ENCODE peak calls at places on chromosomes 5 and 9, in four cellular contexts. B is psoas muscle, T is brain microvascular endothelial cell, K is mucosa of descending colon. R is an unnamed sample.

GRCh38 chr9:127990539-127990938 is 9.8 kb upstream of the EEIG1 start:
- DNase-seq in T (no peak), K (no peak), B (no peak), R (no peak)

GRCh38 chr5:2686296-2686695 is 65.2 kb downstream of the IRX2 start:
- DNase-seq in K (no peak), T (no peak), B (no peak), R (no peak)

GRCh38 chr9:79134654-79135053 is 437.1 kb upstream of the TLE4 start:
- DNase-seq in K (no peak), B (no peak), T (peak), R (no peak)

GRCh38 chr9:134738869-134739659 is 97.5 kb downstream of the COL5A1 start:
- DNase-seq in T (peak), B (peak), K (no peak), R (peak)

GRCh38 chr5:115452083-115452482 is 92.5 kb downstream of the FEM1C start:
- DNase-seq in K (no peak), B (no peak), T (no peak), R (no peak)

GRCh38 chr5:37568893-37569292 is 189.8 kb downstream of the WDR70 start:
- DNase-seq in T (no peak), B (no peak), K (no peak), R (no peak)

GRCh38 chr9:35789541-35789940 is 1.9 kb upstream of the NPR2 start:
- DNase-seq in B (no peak), K (no peak), T (no peak), R (no peak)

GRCh38 chr5:10301842-10302610 is 5.7 kb downstream of the CMBL start:
- DNase-seq in B (peak), T (no peak), K (peak), R (no peak)

GRCh38 chr9:16060457-16061129 is 507.8 kb downstream of the CCDC171 start:
- DNase-seq in T (no peak), K (no peak), B (no peak), R (no peak)

GRCh38 chr5:124849774-124850173 is 103.3 kb upstream of the ZNF608 start:
- DNase-seq in B (no peak), T (no peak), K (no peak), R (no peak)

GRCh38 chr5:175590471-175590881 is 67.4 kb upstream of the HRH2 start:
- DNase-seq in B (no peak), T (peak), K (no peak), R (no peak)

GRCh38 chr5:74149395-74149794 is 491.1 kb downstream of the ENC1 start:
- DNase-seq in T (peak), K (no peak), B (no peak), R (no peak)

GRCh38 chr5:131064669-131065371 is 100.2 kb downstream of the HINT1 start:
- DNase-seq in K (no peak), B (no peak), T (no peak), R (no peak)

GRCh38 chr9:123927625-123928308 is 2.2 kb downstream of the DENND1A start:
- DNase-seq in T (no peak), K (no peak), B (peak), R (no peak)

GRCh38 chr5:73748510-73749410 is 122.8 kb downstream of the ARHGEF28 start:
- DNase-seq in B (peak), T (peak), K (no peak), R (peak)

GRCh38 chr5:150400020-150400326 is 12.7 kb downstream of the CD74 start:
- DNase-seq in K (no peak), T (no peak), B (no peak), R (no peak)

GRCh38 chr5:148145916-148146315 is 22.4 kb upstream of the SPINK14 start:
- DNase-seq in B (no peak), T (no peak), K (no peak), R (no peak)

GRCh38 chr9:87336914-87337333 is 160.7 kb upstream of the DAPK1 start:
- DNase-seq in K (no peak), B (no peak), T (peak), R (peak)

GRCh38 chr5:16736158-16736994 is 119.6 kb upstream of the RETREG1 start:
- DNase-seq in B (no peak), K (no peak), T (peak), R (no peak)

DNA sequence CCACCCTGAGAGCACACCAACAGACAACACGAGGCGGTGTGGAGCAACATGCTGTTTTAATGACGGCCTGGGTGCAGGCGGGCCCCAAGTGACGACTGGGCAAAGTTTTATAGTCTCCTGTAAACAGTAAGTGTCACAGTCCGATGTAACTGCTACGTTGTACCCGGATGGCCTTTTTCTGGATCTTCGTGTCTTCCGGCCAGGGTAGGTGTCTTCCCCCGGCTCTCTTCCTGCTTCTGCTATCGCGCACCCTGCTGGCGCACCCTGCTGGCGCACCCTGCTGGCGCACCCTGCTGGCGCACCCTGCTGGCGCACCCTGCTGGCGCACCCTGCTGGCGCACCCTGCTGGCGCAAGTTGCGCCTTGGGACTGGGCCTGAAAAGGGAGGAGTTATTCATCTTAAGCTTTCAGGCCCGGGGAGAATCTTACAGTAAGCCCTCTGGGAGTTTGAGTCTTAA is 143.0 kb upstream of the TARS1 start:
- DNase-seq in T (no peak), K (no peak), B (no peak), R (peak)
- TF ChIP-seq CTCF in T (peak), K (no peak), B (no peak), R (peak)

GRCh38 chr5:83434929-83435328 is 36.6 kb upstream of the VCAN start:
- DNase-seq in B (no peak), T (no peak), K (no peak), R (no peak)
- H3K4me3 ChIP-seq in B (no peak), T (no peak), K (no peak), R (no peak)

DNA sequence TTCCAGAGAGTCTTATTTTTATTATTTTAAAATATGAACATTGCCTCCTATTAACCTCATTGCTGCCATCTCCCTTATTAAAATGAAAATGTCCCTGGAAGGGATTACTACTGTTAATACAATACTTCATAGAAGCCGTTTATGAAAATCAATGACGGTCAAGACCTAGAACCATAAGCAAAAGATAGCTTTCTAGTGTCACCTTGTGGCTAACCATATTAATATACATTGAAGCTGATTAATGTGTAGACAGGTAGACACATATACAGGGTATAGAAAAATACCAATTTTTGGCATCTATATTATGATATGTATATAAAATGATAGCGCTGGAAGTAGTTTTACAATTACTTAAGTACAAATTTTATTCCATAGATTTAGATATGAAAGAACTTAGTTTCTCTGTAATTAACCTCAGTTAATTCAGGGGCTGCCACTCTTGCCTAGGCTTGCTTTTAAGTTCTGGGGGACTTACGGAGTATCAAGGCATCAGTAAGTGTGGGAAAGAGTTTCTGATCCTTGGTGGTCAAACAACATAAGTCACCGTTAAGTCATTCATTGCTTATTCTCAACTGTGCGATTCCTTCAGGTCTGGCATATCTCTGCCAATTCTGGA is 2.5 kb upstream of the YTHDC2 start:
- DNase-seq in T (no peak), K (no peak), B (no peak), R (no peak)
- TF ChIP-seq CTCF in T (peak), K (no peak), B (peak), R (peak)

GRCh38 chr9:136133959-136134484 is 15.3 kb upstream of the TMEM250 start:
- DNase-seq in T (no peak), K (no peak), B (no peak), R (no peak)
- H3K4me3 ChIP-seq in T (no peak), K (no peak), B (no peak), R (peak)

GRCh38 chr5:159531554-159532105 is 201.3 kb upstream of the IL12B start:
- DNase-seq in T (no peak), B (no peak), K (no peak), R (no peak)
- TF ChIP-seq CTCF in T (peak), B (peak), K (no peak), R (peak)

GRCh38 chr5:164680812-164681211 is 1175.4 kb downstream of the MAT2B start:
- DNase-seq in T (no peak), B (no peak), K (no peak), R (no peak)
- H3K4me3 ChIP-seq in T (no peak), B (no peak), K (no peak), R (no peak)

GRCh38 chr5:111401906-111402305 is 110.4 kb downstream of the STARD4 start:
- DNase-seq in T (no peak), B (no peak), K (no peak), R (no peak)
- TF ChIP-seq CTCF in T (peak), B (no peak), K (no peak), R (no peak)

DNA sequence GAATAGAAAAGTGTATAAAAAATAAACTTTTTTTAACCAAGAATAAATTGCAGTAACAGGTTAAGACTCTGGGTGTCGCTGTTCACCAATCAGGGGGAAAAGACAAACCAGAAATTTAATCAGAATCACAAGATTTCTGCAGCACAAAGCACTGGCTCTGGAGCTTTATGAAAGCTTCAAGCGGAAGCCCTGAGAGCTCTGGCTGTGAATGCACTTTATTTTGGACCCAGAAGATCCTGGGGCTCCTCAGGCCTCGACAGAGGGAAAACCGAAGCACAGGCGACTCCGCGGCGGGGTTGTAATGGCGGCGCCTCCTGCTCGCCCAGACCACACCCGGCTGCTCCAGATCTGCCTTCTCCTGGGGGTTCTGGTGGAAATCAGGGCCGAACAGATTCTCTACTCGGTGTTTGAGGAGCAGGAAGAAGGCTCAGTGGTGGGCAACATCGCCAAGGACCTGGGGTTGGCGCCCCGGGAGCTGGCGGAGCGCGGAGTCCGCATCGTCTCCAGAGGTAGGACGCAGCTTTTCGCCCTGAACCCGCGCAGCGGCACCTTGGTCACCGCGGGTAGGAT is at the start of gene PCDHGA4:
- DNase-seq in T (no peak), K (no peak), B (no peak), R (no peak)
- H3K4me3 ChIP-seq in T (peak), K (no peak), B (peak), R (no peak)